ENCODE peak calls at places on chromosome 1, in four cellular contexts. O is kidney glomerular epithelial cell, K is GM03348, A is GM13976. N is an unnamed sample.
A peak's percentile ranks its signal among the peaks of the same experiment; 100 is the strongest.

GRCh38 chr1:1244192-1244811 is 2.2 kb downstream of the C1QTNF12 start:
- DNase-seq in A (no peak), K (no peak), O (no peak), N (no peak)

GRCh38 chr1:243748706-243749283 is 101.2 kb downstream of the AKT3 start:
- DNase-seq in A (peak; percentile 72), O (peak; percentile 53), K (peak; percentile 76), N (peak; percentile 72)

GRCh38 chr1:184242507-184242943 is 144.3 kb upstream of the C1orf21 start:
- DNase-seq in A (no peak), K (peak; percentile 38), O (no peak), N (no peak)

GRCh38 chr1:228989176-228989575 is 253.9 kb downstream of the RHOU start:
- DNase-seq in A (no peak), K (no peak), O (no peak), N (no peak)

GRCh38 chr1:193085263-193085662 is 20.0 kb downstream of the GLRX2 start:
- DNase-seq in O (no peak), K (no peak), A (no peak), N (no peak)

GRCh38 chr1:243268284-243268653 is 12.4 kb downstream of the SDCCAG8 start:
- DNase-seq in O (peak; percentile 40), A (no peak), K (peak; percentile 75), N (no peak)

GRCh38 chr1:116777831-116778830 is 23.9 kb downstream of the CD2 start:
- DNase-seq in K (peak; percentile 72), O (no peak), A (no peak), N (no peak)

GRCh38 chr1:193083365-193084088 is 21.7 kb downstream of the GLRX2 start:
- DNase-seq in A (peak; percentile 32), O (no peak), K (no peak), N (no peak)

GRCh38 chr1:232512712-232513111 is 117.2 kb downstream of the SIPA1L2 start:
- DNase-seq in K (no peak), O (no peak), A (no peak), N (no peak)

GRCh38 chr1:221204055-221204833 is 325.0 kb downstream of the HLX start:
- DNase-seq in K (no peak), O (no peak), A (no peak), N (no peak)

GRCh38 chr1:202192770-202193613 is 607 bp upstream of the LGR6 start:
- DNase-seq in K (peak; percentile 80), O (peak; percentile 14), A (peak; percentile 83), N (peak; percentile 88)

GRCh38 chr1:228647523-228648444 is 87.5 kb upstream of the RHOU start:
- DNase-seq in K (peak; percentile 47), A (peak; percentile 29), O (peak; percentile 33), N (peak; percentile 82)